ENCODE peak calls at places on chromosomes 6 and 20, in seven cellular contexts. W, C, O, D, B, V and I are unnamed samples.

GRCh38 chr6:34414999-34415858 is 10.6 kb downstream of the RPS10 start:
- DNase-seq in B (no peak), V (peak; percentile 40), W (peak; percentile 79), D (peak; percentile 61), C (peak; percentile 53), O (no peak), I (peak; percentile 58)

GRCh38 chr20:56324806-56325205 is 34.0 kb upstream of the FAM210B start:
- DNase-seq in B (no peak), V (no peak), W (no peak), D (peak; percentile 13), O (no peak), C (no peak), I (no peak)

GRCh38 chr6:14476793-14477531 is 359.4 kb downstream of the CD83 start:
- DNase-seq in W (peak; percentile 55), D (no peak), B (peak; percentile 97), O (no peak), C (no peak), V (no peak), I (no peak)

GRCh38 chr20:20303742-20304141 is 64.2 kb upstream of the INSM1 start:
- DNase-seq in B (no peak), V (no peak), C (no peak), D (no peak), W (no peak), O (no peak), I (no peak)

GRCh38 chr6:108619431-108620197 is 58.9 kb downstream of the FOXO3 start:
- DNase-seq in C (no peak), V (no peak), O (no peak), D (peak; percentile 80), W (no peak), B (no peak), I (no peak)

GRCh38 chr20:6886065-6886729 is 118.7 kb downstream of the BMP2 start:
- DNase-seq in O (no peak), D (no peak), B (no peak), W (no peak), C (no peak), V (no peak), I (no peak)

GRCh38 chr20:4773736-4774135 is 52.0 kb downstream of the PRND start:
- DNase-seq in W (no peak), B (no peak), D (no peak), C (no peak), V (no peak), O (no peak), I (no peak)

GRCh38 chr6:129744201-129744879 is 34.4 kb upstream of the ARHGAP18 start:
- DNase-seq in O (no peak), D (peak; percentile 78), C (no peak), B (peak; percentile 73), W (no peak), V (no peak), I (no peak)

GRCh38 chr6:137427670-137428290 is 66.4 kb downstream of the OLIG3 start:
- DNase-seq in W (no peak), D (no peak), C (no peak), B (no peak), O (no peak), V (no peak), I (no peak)

GRCh38 chr20:62595491-62595890 is 46.8 kb upstream of the SLCO4A1 start:
- DNase-seq in O (no peak), W (peak; percentile 61), V (no peak), D (peak; percentile 23), B (peak; percentile 11), C (peak; percentile 31), I (no peak)

GRCh38 chr6:56026461-56027180 is 151.2 kb upstream of the BMP5 start:
- DNase-seq in D (no peak), B (no peak), O (no peak), W (no peak), V (no peak), C (no peak), I (no peak)

GRCh38 chr20:40463171-40463570 is 225.9 kb downstream of the MAFB start:
- DNase-seq in B (no peak), D (no peak), V (no peak), C (no peak), W (no peak), O (no peak), I (no peak)

GRCh38 chr6:26105842-26106241 is 18.6 kb downstream of the HFE start:
- DNase-seq in C (no peak), B (no peak), V (no peak), W (no peak), D (no peak), O (no peak), I (no peak)

GRCh38 chr6:8499540-8499939 is 64.2 kb upstream of the SLC35B3 start:
- DNase-seq in D (peak; percentile 23), V (no peak), C (no peak), O (no peak), B (no peak), W (no peak), I (no peak)

GRCh38 chr20:40600441-40601235 is 88.4 kb downstream of the MAFB start:
- DNase-seq in V (no peak), C (no peak), O (no peak), D (peak; percentile 35), W (no peak), B (no peak), I (no peak)

GRCh38 chr6:170270984-170271593 is 19.8 kb downstream of the DLL1 start:
- DNase-seq in C (no peak), B (no peak), W (no peak), O (no peak), V (no peak), D (no peak), I (no peak)

GRCh38 chr6:15026832-15027231 is 219.0 kb upstream of the JARID2 start:
- DNase-seq in O (no peak), D (peak; percentile 17), V (no peak), B (peak; percentile 7), C (no peak), W (no peak), I (no peak)

DNA sequence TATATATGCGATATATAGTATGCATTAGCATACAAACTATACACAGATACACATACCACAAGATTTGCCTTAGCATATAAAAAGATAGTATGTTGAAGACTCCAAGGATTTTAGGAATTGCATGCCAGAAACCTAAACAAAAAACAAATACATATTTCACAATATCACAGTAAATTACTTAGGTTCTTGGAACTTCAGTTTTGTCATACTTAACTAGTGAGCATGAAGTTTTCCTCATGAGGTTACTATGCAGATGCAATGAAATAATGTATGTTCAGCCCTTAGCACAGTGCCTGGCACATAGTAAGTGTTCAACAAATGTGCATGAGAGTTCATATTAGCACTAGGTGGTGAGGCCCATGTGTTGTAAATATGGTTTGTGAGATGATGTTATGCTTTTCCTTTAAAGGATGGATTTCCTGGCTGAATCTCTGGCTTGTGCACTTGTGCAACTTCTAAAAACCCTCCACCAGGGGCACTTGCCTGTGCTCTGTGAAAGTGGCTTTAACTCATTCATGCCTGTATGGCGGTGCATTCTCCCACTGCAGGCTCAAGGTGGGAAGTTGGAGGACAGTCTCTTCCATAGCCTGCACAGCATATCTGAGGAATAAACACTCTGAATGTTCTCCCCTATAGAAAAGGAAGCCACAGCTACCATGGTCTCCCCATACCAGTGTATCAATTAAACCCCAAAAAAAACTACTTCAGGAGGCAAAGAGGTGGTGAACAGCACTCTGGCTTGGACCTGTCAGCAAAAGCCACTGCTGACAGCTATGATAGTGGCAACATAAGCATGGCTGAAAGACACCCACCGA is 624.1 kb upstream of the CDH4 start:
- DNase-seq in C (no peak), W (no peak), B (no peak), V (no peak), O (no peak), D (no peak), I (no peak)
- TF ChIP-seq CTCF in C (no peak), W (no peak), B (no peak), V (no peak), O (peak; percentile 21), D (no peak), I (no peak)

DNA sequence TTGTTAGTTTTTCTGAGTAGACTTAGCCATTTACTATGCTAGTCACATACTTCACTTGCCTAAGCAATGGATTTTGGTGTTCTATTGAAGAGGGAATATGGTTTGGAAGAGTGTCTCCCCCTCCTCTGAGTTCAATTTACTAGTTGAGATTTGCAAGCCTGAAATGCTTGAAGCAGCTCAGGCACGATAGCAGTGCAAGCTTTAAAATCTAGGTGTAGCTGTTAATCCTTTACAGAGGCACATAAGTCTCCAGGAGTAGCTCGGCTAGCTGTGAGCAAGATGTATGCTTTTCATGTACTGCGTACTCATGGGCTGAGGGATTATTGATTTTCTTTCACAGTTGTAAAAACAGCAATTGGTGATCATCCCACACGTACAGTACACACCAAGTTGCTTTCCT is 745 bp downstream of the FLRT3 start:
- DNase-seq in B (no peak), D (no peak), V (no peak), C (no peak), O (no peak), W (no peak), I (no peak)
- TF ChIP-seq CTCF in B (no peak), D (no peak), V (no peak), C (no peak), O (no peak), W (no peak), I (no peak)

DNA sequence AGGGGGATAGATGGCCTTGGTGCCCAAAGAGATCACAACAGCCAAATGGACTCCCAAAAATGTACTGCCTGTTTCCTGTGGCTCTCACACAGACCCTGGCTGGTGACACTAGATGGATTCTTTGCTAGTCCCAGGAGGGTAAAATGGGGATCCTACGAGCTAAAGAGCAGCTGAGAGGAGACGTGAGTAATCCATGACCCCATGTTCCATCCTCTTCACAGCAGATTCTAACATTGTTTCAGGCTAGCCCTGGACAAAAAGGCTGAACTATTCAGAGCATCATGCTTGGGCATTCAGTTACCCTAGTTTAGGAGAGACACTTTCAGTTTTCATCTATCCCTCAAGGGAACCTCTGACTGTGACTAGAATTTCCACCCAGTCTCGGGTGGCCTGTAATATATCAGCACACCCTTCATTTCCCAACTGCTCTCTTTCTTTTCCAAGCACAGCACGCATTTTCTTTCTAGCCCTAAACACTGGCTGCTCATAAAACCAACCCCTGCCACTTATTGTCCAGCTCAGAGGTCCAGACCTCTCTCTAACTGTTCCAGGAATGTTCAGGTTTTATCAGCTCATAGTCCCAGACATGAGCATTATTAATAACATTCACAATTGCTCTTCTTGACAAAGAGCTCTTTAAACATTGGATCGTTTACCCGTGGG is 48.5 kb downstream of the SLC22A1 start:
- DNase-seq in B (no peak), C (no peak), D (no peak), O (no peak), W (no peak), V (no peak), I (no peak)
- TF ChIP-seq CTCF in B (no peak), C (no peak), D (no peak), O (no peak), W (no peak), V (no peak), I (no peak)

DNA sequence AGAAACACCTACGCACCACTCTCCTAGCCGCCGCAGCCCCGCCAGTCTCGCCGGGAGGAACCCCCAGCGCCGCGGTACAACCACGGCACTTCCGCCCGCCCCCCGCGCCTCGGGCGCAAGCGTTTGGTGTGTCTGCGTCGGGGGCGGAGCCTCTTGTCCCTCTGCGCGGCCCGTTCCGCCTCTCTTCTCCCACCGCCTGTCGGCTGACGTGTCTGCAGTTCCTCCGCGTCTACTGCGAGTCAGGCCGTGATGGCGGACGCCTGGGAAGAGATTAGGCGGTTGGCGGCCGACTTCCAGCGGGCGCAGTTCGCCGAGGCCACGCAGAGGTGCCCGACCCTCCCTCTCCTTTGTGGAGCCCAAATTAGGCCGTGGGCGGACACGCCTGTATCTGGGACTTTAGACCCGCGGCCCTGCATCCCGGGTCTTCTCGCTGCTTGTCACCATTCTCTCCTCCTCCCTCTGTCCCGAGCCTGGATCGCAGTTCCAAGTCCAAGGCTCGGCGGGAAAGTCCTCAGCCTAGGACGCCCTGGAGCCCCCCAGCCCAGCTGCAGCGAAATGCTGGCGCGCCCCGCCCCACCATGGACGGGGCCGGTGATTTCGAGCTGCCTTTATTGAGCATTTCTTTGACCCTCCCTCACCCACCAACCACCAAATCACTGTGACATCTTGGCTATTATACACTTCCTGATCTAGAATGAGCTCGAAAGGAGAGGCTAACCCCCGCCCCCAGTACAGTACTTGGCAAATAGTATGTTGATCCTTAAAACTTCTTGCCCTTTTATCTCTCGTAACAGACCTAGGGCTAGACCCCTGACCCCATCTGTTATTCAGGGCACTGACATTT is at the start of gene UFL1:
- DNase-seq in C (peak; percentile 95), W (peak; percentile 91), B (peak; percentile 68), O (peak; percentile 95), D (peak; percentile 84), V (peak; percentile 83), I (peak; percentile 90)
- TF ChIP-seq CTCF in C (no peak), W (no peak), B (no peak), O (no peak), D (no peak), V (no peak), I (no peak)